ENCODE peak calls at places on chromosomes 12 and 14, in four cellular contexts. B is IMR-90, I is K562, R is GM12878. A is an unnamed sample.

GRCh38 chr14:87979689-87980088 is 13.3 kb downstream of the GALC start:
- DNase-seq in B (no peak), I (no peak), R (no peak), A (no peak)

GRCh38 chr12:53218551-53219114 is 11.6 kb upstream of the ITGB7 start:
- DNase-seq in B (no peak), R (no peak), I (no peak), A (no peak)

GRCh38 chr14:71586131-71586893 is 345.9 kb upstream of the RGS6 start:
- DNase-seq in R (no peak), I (no peak), B (peak), A (no peak)

GRCh38 chr12:51788876-51789275 is 59.6 kb downstream of the FIGNL2 start:
- DNase-seq in R (no peak), B (peak), I (no peak), A (no peak)

GRCh38 chr14:64209428-64210165 is 84.6 kb downstream of the ESR2 start:
- DNase-seq in B (peak), I (no peak), R (peak), A (no peak)

GRCh38 chr12:31772685-31773222 is 43.9 kb upstream of the AMN1 start:
- DNase-seq in I (no peak), B (no peak), R (no peak), A (no peak)

GRCh38 chr12:1890810-1891209 is 27.6 kb downstream of the CACNA2D4 start:
- DNase-seq in R (no peak), B (no peak), I (no peak), A (no peak)

GRCh38 chr14:55625481-55625880 is 45.5 kb downstream of the KTN1 start:
- DNase-seq in R (no peak), I (no peak), B (no peak), A (no peak)

GRCh38 chr14:87705439-87705896 is 287.5 kb downstream of the GALC start:
- DNase-seq in R (no peak), B (no peak), I (no peak), A (no peak)

GRCh38 chr12:84348582-84348981 is 564.0 kb downstream of the SLC6A15 start:
- DNase-seq in B (no peak), R (no peak), I (no peak), A (no peak)

GRCh38 chr14:62133776-62134175 is 371.6 kb downstream of the SNAPC1 start:
- DNase-seq in R (no peak), I (no peak), B (no peak), A (no peak)

GRCh38 chr12:76558684-76559276 is 791 bp downstream of the OSBPL8 start:
- DNase-seq in B (peak), R (no peak), I (peak), A (peak)

GRCh38 chr14:75427126-75427481 is 718 bp upstream of the JDP2 start:
- DNase-seq in R (no peak), B (no peak), I (no peak), A (no peak)

GRCh38 chr12:9649532-9649940 is 20.0 kb upstream of the CLEC2D start:
- DNase-seq in B (no peak), R (peak), I (no peak), A (no peak)

GRCh38 chr12:57895337-57896138 is 45.8 kb upstream of the ATP23 start:
- DNase-seq in R (no peak), B (peak), I (no peak), A (no peak)

GRCh38 chr14:24100982-24101494 is 6.9 kb downstream of the PCK2 start:
- DNase-seq in R (no peak), I (no peak), B (no peak), A (no peak)

GRCh38 chr12:104655059-104655609 is 198.4 kb downstream of the CHST11 start:
- DNase-seq in B (no peak), I (no peak), R (no peak), A (no peak)

GRCh38 chr12:124915249-124916236 is 1.1 kb upstream of the UBC start:
- DNase-seq in I (peak), R (no peak), B (peak), A (peak)

GRCh38 chr12:83432176-83432719 is 745.5 kb downstream of the TMTC2 start:
- DNase-seq in I (no peak), R (no peak), B (no peak), A (no peak)

GRCh38 chr14:80536456-80536855 is 325.2 kb upstream of the DIO2 start:
- DNase-seq in I (no peak), R (no peak), B (peak), A (no peak)

GRCh38 chr14:100067971-100068959 is 3.0 kb downstream of the EVL start:
- DNase-seq in B (peak), R (peak), I (peak), A (peak)

GRCh38 chr12:30988887-30989286 is 62.3 kb downstream of the TSPAN11 start:
- DNase-seq in I (no peak), R (no peak), B (no peak), A (peak)

GRCh38 chr12:112665971-112666370 is 125.6 kb upstream of the RPH3A start:
- DNase-seq in B (no peak), R (no peak), I (no peak), A (no peak)

GRCh38 chr12:80432061-80432460 is 12.0 kb upstream of the PTPRQ start:
- DNase-seq in R (no peak), I (no peak), B (no peak), A (no peak)

GRCh38 chr12:130161261-130162231 is 718 bp upstream of the FZD10 start:
- DNase-seq in I (no peak), R (no peak), B (no peak), A (no peak)

GRCh38 chr14:85093631-85094330 is 436.2 kb upstream of the FLRT2 start:
- DNase-seq in I (no peak), R (no peak), B (peak), A (no peak)

GRCh38 chr14:47674148-47674545 is 1.3 kb downstream of the MDGA2 start:
- DNase-seq in B (no peak), I (no peak), R (no peak), A (no peak)

GRCh38 chr14:101474563-101475467 is 86.5 kb upstream of the DIO3 start:
- DNase-seq in B (no peak), R (no peak), I (no peak), A (no peak)

GRCh38 chr12:56520025-56520810 is 1.4 kb upstream of the RBMS2 start:
- DNase-seq in R (no peak), I (no peak), B (peak), A (peak)

GRCh38 chr12:27429606-27430005 is 16.9 kb upstream of the SMCO2 start:
- DNase-seq in R (no peak), B (no peak), I (no peak), A (no peak)

GRCh38 chr12:50642035-50642451 is 121.9 kb upstream of the ATF1 start:
- DNase-seq in I (peak), R (no peak), B (peak), A (peak)

GRCh38 chr12:123056053-123056452 is 75.6 kb downstream of the ARL6IP4 start:
- DNase-seq in R (no peak), I (peak), B (peak), A (no peak)

GRCh38 chr14:76109087-76109880 is 42.4 kb upstream of the GPATCH2L start:
- DNase-seq in B (no peak), I (no peak), R (no peak), A (no peak)

GRCh38 chr14:41865894-41866293 is 259.2 kb downstream of the LRFN5 start:
- DNase-seq in I (no peak), B (no peak), R (no peak), A (no peak)

GRCh38 chr14:57274551-57274950 is 5.8 kb downstream of the AP5M1 start:
- DNase-seq in B (peak), R (no peak), I (no peak), A (no peak)

GRCh38 chr14:51724650-51725049 is 72.9 kb downstream of the FRMD6 start:
- DNase-seq in R (no peak), I (no peak), B (peak), A (no peak)
- H2AFZ ChIP-seq in R (no peak), I (no peak), B (no peak), A (no peak)

DNA sequence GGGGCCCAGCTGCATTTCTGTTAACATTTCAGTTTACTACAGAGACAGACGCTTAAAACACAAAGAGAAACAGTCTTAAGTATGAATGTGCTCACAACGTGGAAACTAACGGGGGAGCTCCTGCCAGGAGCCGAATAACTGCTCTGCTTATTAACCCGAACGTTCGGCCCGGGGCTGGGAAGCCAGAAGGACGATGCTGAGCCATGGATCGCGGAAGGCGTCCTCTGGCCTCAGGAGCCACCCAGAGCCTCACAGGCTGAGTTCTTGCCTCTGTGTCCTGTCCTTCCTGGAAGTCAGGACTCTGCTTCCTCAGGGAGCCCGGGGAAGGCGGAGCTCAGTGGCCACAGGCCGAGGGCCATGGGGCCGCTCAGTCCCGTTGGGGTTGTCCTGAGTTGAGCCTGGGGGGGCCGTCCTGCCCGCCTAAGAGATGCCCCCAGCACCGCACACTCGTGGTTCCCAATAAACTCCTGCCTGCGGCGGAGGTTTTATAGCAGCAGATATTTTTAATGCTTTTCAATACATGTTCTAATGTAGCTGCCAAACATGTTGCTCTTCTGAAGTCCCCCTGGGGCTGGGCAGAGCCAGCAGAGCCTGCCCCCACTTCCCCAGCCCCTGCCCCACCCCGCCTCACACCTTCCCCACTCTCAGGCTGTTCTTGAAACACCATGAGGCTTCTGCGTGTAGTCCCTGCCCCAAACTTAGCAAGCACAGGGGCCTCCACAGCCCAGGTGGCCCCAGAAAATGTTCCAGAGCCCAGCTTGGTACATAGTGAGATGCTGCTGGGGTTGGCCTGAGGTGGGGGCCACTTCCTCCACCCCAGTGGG is 3.4 kb upstream of the TEX22 start:
- DNase-seq in R (no peak), B (no peak), I (no peak), A (no peak)
- TF ChIP-seq FOS in R (no peak), B (no peak), I (no peak), A (no peak)

GRCh38 chr12:106195638-106196037 is 52.2 kb downstream of the CKAP4 start:
- DNase-seq in B (peak), I (no peak), R (no peak), A (no peak)
- H2AFZ ChIP-seq in B (peak), I (no peak), R (no peak), A (no peak)

DNA sequence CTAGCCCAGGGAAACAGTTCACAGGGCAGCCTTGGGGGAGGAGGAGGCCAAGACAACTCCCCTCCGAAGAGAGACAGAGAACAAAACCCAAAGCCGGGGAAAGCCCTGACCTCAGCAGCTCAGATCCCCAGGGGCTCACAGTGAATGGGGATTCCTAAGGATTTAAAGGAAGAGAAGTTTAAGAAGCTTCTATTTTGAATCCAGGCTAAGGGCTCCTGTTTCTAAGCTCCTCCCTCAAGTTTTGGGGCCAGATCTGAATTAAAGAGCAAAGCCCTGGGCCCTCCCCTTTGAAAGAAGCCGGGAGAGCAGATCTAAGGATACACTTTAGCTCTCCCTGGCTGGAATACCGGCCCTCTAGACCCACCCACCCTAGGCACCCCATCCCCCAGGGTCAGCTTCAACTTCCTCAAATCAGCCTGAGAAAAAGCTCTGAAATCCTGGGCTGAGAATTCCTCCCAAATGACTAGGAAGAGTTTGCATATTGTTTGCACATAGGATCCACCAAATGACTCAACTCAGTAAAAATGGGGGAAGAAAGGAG is 3.9 kb downstream of the KDM2B start:
- DNase-seq in R (no peak), B (peak), I (no peak), A (no peak)
- TF ChIP-seq FOS in R (no peak), B (peak), I (no peak), A (no peak)

A was measured in endothelial cell of umbilical vein.